ENCODE peak calls at places on chromosomes 3 and 15, in seven cellular contexts. L is H9, I is thoracic aorta, M is transverse colon, B is fibroblast of lung, J is PC-9, V is psoas muscle. R is an unnamed sample.

GRCh38 chr3:24259901-24260512 is 234.6 kb downstream of the THRB start:
- DNase-seq in L (no peak), I (peak), M (no peak), B (peak), J (no peak), V (peak), R (no peak)

GRCh38 chr3:49124203-49124602 is 3.6 kb upstream of the USP19 start:
- DNase-seq in L (no peak), I (no peak), M (no peak), B (no peak), J (no peak), V (no peak), R (no peak)

GRCh38 chr3:4741404-4742307 is 237.6 kb upstream of the BHLHE40 start:
- DNase-seq in L (no peak), I (peak), M (peak), B (peak), J (peak), V (no peak), R (no peak)

GRCh38 chr3:71786551-71786950 is 1.6 kb upstream of the PROK2 start:
- DNase-seq in L (no peak), I (no peak), M (no peak), B (no peak), J (no peak), V (no peak), R (no peak)

GRCh38 chr15:89828324-89829145 is 13.9 kb upstream of the ANPEP start:
- DNase-seq in L (no peak), I (no peak), M (peak), B (peak), J (peak), V (peak), R (no peak)

GRCh38 chr3:79419222-79419621 is 348.6 kb downstream of the ROBO1 start:
- DNase-seq in L (no peak), I (no peak), M (no peak), B (peak), J (no peak), V (no peak), R (no peak)

GRCh38 chr3:139458348-139458747 is 18.0 kb downstream of the RBP2 start:
- DNase-seq in L (no peak), I (no peak), M (no peak), B (no peak), J (no peak), V (no peak), R (no peak)

GRCh38 chr3:9869955-9870354 is 10.1 kb downstream of the CIDEC start:
- DNase-seq in L (no peak), I (no peak), M (no peak), B (no peak), J (no peak), V (no peak), R (no peak)

GRCh38 chr3:23701711-23702110 is 104.0 kb upstream of the UBE2E1 start:
- DNase-seq in L (no peak), I (no peak), M (no peak), B (no peak), J (no peak), V (no peak), R (no peak)

GRCh38 chr15:60477991-60478632 is 830 bp downstream of the ICE2 start:
- DNase-seq in L (no peak), I (no peak), M (no peak), B (peak), J (peak), V (no peak), R (no peak)

GRCh38 chr3:35544976-35545375 is 94.3 kb upstream of the ARPP21 start:
- DNase-seq in L (no peak), I (no peak), M (no peak), B (no peak), J (no peak), V (no peak), R (peak)

GRCh38 chr3:122940628-122941086 is 86.9 kb downstream of the SEMA5B start:
- DNase-seq in L (no peak), I (no peak), M (no peak), B (no peak), J (no peak), V (no peak), R (peak)

GRCh38 chr3:188296761-188297689 is 143.1 kb downstream of the LPP start:
- DNase-seq in L (no peak), I (no peak), M (peak), B (peak), J (no peak), V (no peak), R (no peak)

GRCh38 chr3:5155241-5155640 is 32.3 kb upstream of the EDEM1 start:
- DNase-seq in L (no peak), I (no peak), M (no peak), B (no peak), J (no peak), V (no peak), R (no peak)

GRCh38 chr15:68589783-68590710 is 11.3 kb downstream of the CORO2B start:
- DNase-seq in L (no peak), I (no peak), M (no peak), B (no peak), J (no peak), V (no peak), R (no peak)

GRCh38 chr15:68586274-68586961 is 7.6 kb downstream of the CORO2B start:
- DNase-seq in L (no peak), I (no peak), M (no peak), B (peak), J (peak), V (no peak), R (no peak)

GRCh38 chr15:68587769-68588385 is 9.1 kb downstream of the CORO2B start:
- DNase-seq in L (no peak), I (no peak), M (no peak), B (no peak), J (no peak), V (no peak), R (no peak)

GRCh38 chr15:68590721-68591389 is 12.1 kb downstream of the CORO2B start:
- DNase-seq in L (no peak), I (no peak), M (no peak), B (no peak), J (no peak), V (no peak), R (no peak)

DNA sequence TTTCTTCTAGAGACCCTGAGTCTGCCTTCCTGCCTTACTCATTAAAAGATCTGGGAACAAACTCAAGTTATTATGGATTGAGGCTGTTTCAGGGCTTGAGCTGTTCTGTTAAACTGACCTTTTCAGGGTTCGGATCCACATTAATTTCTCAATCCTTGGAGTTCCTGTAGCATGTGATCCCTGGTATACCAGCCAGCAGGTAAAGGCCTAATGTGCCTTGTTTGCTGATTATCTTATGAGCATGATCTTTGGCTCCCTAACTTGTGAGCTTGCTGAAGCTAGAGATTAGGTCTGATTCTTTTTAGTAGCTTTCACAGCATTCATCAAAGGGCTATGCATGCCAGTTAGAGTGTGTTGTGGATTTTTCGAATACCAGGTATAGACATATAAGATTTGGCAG is 10.2 kb downstream of the CORO2B start:
- DNase-seq in L (no peak), I (no peak), M (no peak), B (no peak), J (no peak), V (no peak), R (no peak)
- H3K27ac ChIP-seq in L (no peak), I (no peak), M (no peak), B (no peak), J (no peak), V (no peak), R (no peak)

GRCh38 chr3:97884724-97885123 is 62.9 kb downstream of the CRYBG3 start:
- DNase-seq in L (no peak), I (no peak), M (no peak), B (no peak), J (no peak), V (no peak), R (no peak)

GRCh38 chr3:97885931-97886824 is 64.4 kb downstream of the CRYBG3 start:
- DNase-seq in L (no peak), I (no peak), M (no peak), B (no peak), J (no peak), V (no peak), R (no peak)

GRCh38 chr3:97880267-97880666 is 58.5 kb downstream of the CRYBG3 start:
- DNase-seq in L (no peak), I (no peak), M (no peak), B (no peak), J (no peak), V (no peak), R (no peak)

GRCh38 chr3:97883736-97884135 is 61.9 kb downstream of the CRYBG3 start:
- DNase-seq in L (no peak), I (no peak), M (no peak), B (no peak), J (no peak), V (no peak), R (no peak)

GRCh38 chr3:97882975-97883598 is 61.3 kb downstream of the CRYBG3 start:
- DNase-seq in L (no peak), I (no peak), M (no peak), B (peak), J (peak), V (no peak), R (no peak)
- H3K27ac ChIP-seq in L (no peak), I (no peak), M (no peak), B (no peak), J (peak), V (no peak), R (no peak)

GRCh38 chr15:73750951-73751350 is 2.2 kb downstream of the INSYN1 start:
- DNase-seq in L (no peak), I (no peak), M (no peak), B (no peak), J (no peak), V (no peak), R (no peak)
- H3K27ac ChIP-seq in L (no peak), I (no peak), M (no peak), B (no peak), J (no peak), V (no peak), R (peak)

GRCh38 chr15:63391669-63392354 is 10.2 kb upstream of the CA12 start:
- DNase-seq in L (no peak), I (no peak), M (no peak), B (no peak), J (no peak), V (no peak), R (no peak)

GRCh38 chr15:63389902-63390301 is 8.3 kb upstream of the CA12 start:
- DNase-seq in L (no peak), I (no peak), M (peak), B (no peak), J (peak), V (no peak), R (no peak)

GRCh38 chr15:63388511-63388910 is 6.9 kb upstream of the CA12 start:
- DNase-seq in L (no peak), I (no peak), M (no peak), B (no peak), J (no peak), V (no peak), R (no peak)

GRCh38 chr15:63392355-63393009 is 10.8 kb upstream of the CA12 start:
- DNase-seq in L (no peak), I (no peak), M (no peak), B (no peak), J (no peak), V (no peak), R (no peak)

DNA sequence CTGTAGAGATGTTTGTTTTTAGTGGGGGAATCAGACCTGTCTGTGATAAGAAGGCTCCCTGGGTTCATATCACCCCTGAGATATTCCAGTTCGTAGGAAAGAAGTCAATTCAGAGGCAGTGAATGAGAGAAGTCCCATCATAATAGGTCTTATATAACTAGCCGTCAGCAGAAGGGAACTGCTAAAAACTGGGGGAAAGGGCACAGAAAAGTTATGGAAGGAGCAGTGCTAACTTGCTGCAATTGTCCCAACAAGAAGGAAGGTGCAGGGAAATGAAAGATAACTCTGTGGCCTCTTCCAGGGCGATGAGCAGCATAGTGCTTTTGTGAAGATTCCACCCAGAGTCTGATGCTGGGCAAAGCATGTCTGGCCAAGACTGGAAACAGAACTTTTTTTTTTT is 9.0 kb upstream of the CA12 start:
- DNase-seq in L (no peak), I (no peak), M (no peak), B (no peak), J (no peak), V (no peak), R (no peak)
- H3K27ac ChIP-seq in L (no peak), I (no peak), M (peak), B (no peak), J (no peak), V (no peak), R (no peak)

GRCh38 chr15:46956456-46956855 is 760.8 kb upstream of the SEMA6D start:
- DNase-seq in L (no peak), I (no peak), M (no peak), B (no peak), J (no peak), V (no peak), R (no peak)

DNA sequence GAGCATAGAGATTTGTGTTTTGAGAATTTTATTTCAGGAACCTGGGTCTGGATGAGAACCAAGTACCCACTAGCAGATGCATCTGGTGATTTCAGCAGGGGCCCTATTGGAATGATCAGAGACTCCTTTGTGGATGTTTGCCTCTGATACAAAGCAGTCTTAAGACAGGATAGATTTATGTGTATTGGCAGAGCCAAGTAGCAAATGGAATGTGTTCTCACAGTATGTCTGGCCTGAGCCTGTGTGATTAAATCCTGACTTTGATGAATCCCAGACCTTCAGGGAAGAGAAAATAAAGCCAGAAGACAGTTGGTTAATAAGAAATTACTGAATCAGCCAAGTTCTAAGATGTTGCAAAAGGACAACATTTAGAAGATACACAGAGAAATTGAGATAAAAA is 755.5 kb upstream of the SEMA6D start:
- DNase-seq in L (no peak), I (no peak), M (no peak), B (no peak), J (no peak), V (no peak), R (no peak)
- H3K27ac ChIP-seq in L (no peak), I (no peak), M (no peak), B (no peak), J (no peak), V (no peak), R (no peak)